ENCODE peak calls at places on chromosomes 7 and 10, in four cellular contexts. One of them, this sample, is unnamed.

GRCh38 chr7:140390466-140391190 is 7.7 kb downstream of the SLC37A3 start:
- DNase-seq in HFF-Myc: no peak
- DNase-seq in activated effector memory CD4-positive, alpha-beta T cell treated with anti-CD3 and anti-CD28 coated beads, Interleukin-2, amount 50 U/mL, for 16 hours: no peak
- DNase-seq in M059J: peak; percentile 79
- DNase-seq in this sample: peak; percentile 28

GRCh38 chr10:129770286-129770685 is 193.8 kb downstream of the EBF3 start:
- DNase-seq in activated effector memory CD4-positive, alpha-beta T cell treated with anti-CD3 and anti-CD28 coated beads, Interleukin-2, amount 50 U/mL, for 16 hours: peak; percentile 31
- DNase-seq in HFF-Myc: no peak
- DNase-seq in M059J: no peak
- DNase-seq in this sample: no peak

GRCh38 chr10:45439365-45439764 is 65.3 kb downstream of the ALOX5 start:
- DNase-seq in HFF-Myc: no peak
- DNase-seq in activated effector memory CD4-positive, alpha-beta T cell treated with anti-CD3 and anti-CD28 coated beads, Interleukin-2, amount 50 U/mL, for 16 hours: no peak
- DNase-seq in M059J: no peak
- DNase-seq in this sample: no peak

GRCh38 chr10:132383026-132383565 is 13.9 kb upstream of the PWWP2B start:
- DNase-seq in HFF-Myc: no peak
- DNase-seq in M059J: no peak
- DNase-seq in activated effector memory CD4-positive, alpha-beta T cell treated with anti-CD3 and anti-CD28 coated beads, Interleukin-2, amount 50 U/mL, for 16 hours: no peak
- DNase-seq in this sample: no peak

GRCh38 chr10:123402656-123403055 is 248.5 kb downstream of the BUB3 start:
- DNase-seq in M059J: no peak
- DNase-seq in activated effector memory CD4-positive, alpha-beta T cell treated with anti-CD3 and anti-CD28 coated beads, Interleukin-2, amount 50 U/mL, for 16 hours: no peak
- DNase-seq in HFF-Myc: no peak
- DNase-seq in this sample: no peak

GRCh38 chr7:128207609-128208008 is 33.5 kb upstream of the LEP start:
- DNase-seq in activated effector memory CD4-positive, alpha-beta T cell treated with anti-CD3 and anti-CD28 coated beads, Interleukin-2, amount 50 U/mL, for 16 hours: peak; percentile 12
- DNase-seq in M059J: no peak
- DNase-seq in HFF-Myc: no peak
- DNase-seq in this sample: no peak

GRCh38 chr7:41918597-41918996 is 215.7 kb upstream of the INHBA start:
- DNase-seq in activated effector memory CD4-positive, alpha-beta T cell treated with anti-CD3 and anti-CD28 coated beads, Interleukin-2, amount 50 U/mL, for 16 hours: no peak
- DNase-seq in M059J: peak; percentile 89
- DNase-seq in HFF-Myc: no peak
- DNase-seq in this sample: peak; percentile 25

GRCh38 chr10:30812018-30812851 is 182.7 kb upstream of the LYZL2 start:
- DNase-seq in HFF-Myc: peak; percentile 83
- DNase-seq in M059J: peak; percentile 89
- DNase-seq in activated effector memory CD4-positive, alpha-beta T cell treated with anti-CD3 and anti-CD28 coated beads, Interleukin-2, amount 50 U/mL, for 16 hours: no peak
- DNase-seq in this sample: no peak

GRCh38 chr7:152132812-152133211 is 107.3 kb downstream of the GALNT11 start:
- DNase-seq in M059J: no peak
- DNase-seq in activated effector memory CD4-positive, alpha-beta T cell treated with anti-CD3 and anti-CD28 coated beads, Interleukin-2, amount 50 U/mL, for 16 hours: no peak
- DNase-seq in HFF-Myc: no peak
- DNase-seq in this sample: no peak

GRCh38 chr7:17134786-17135185 is 163.7 kb upstream of the AHR start:
- DNase-seq in M059J: no peak
- DNase-seq in HFF-Myc: no peak
- DNase-seq in activated effector memory CD4-positive, alpha-beta T cell treated with anti-CD3 and anti-CD28 coated beads, Interleukin-2, amount 50 U/mL, for 16 hours: no peak
- DNase-seq in this sample: no peak

GRCh38 chr7:101885597-101885955 is 68.2 kb downstream of the CUX1 start:
- DNase-seq in activated effector memory CD4-positive, alpha-beta T cell treated with anti-CD3 and anti-CD28 coated beads, Interleukin-2, amount 50 U/mL, for 16 hours: no peak
- DNase-seq in HFF-Myc: no peak
- DNase-seq in M059J: no peak
- DNase-seq in this sample: no peak

GRCh38 chr10:119090968-119091367 is 10.4 kb upstream of the EIF3A start:
- DNase-seq in activated effector memory CD4-positive, alpha-beta T cell treated with anti-CD3 and anti-CD28 coated beads, Interleukin-2, amount 50 U/mL, for 16 hours: peak; percentile 72
- DNase-seq in M059J: peak; percentile 78
- DNase-seq in HFF-Myc: peak; percentile 70
- DNase-seq in this sample: peak; percentile 95